ENCODE peak calls at places on chromosomes 16 and 17, in nine cellular contexts. One of them, this sample, is unnamed.
A peak's percentile ranks its signal among the peaks of the same experiment; 100 is the strongest.

GRCh38 chr17:67042104-67042899 is 2.1 kb upstream of the CACNG1 start:
- DNase-seq in hepatocyte: no peak
- DNase-seq in astrocyte: no peak
- DNase-seq in mammary epithelial cell: no peak
- DNase-seq in neural progenitor cell: no peak
- DNase-seq in PC-9: no peak
- DNase-seq in fibroblast of lung: no peak
- DNase-seq in IMR-90: no peak
- DNase-seq in mesendoderm: no peak
- DNase-seq in this sample: peak; percentile 75

GRCh38 chr17:43860077-43860725 is 13.2 kb downstream of the CD300LG start:
- DNase-seq in PC-9: no peak
- DNase-seq in IMR-90: no peak
- DNase-seq in mammary epithelial cell: no peak
- DNase-seq in hepatocyte: no peak
- DNase-seq in neural progenitor cell: no peak
- DNase-seq in fibroblast of lung: no peak
- DNase-seq in mesendoderm: no peak
- DNase-seq in astrocyte: no peak
- DNase-seq in this sample: no peak

GRCh38 chr16:23141033-23141432 is 8.2 kb downstream of the USP31 start:
- DNase-seq in mammary epithelial cell: no peak
- DNase-seq in fibroblast of lung: no peak
- DNase-seq in mesendoderm: no peak
- DNase-seq in IMR-90: no peak
- DNase-seq in PC-9: no peak
- DNase-seq in neural progenitor cell: no peak
- DNase-seq in astrocyte: no peak
- DNase-seq in hepatocyte: no peak
- DNase-seq in this sample: no peak

GRCh38 chr17:6524520-6524919 is 31.8 kb downstream of the PITPNM3 start:
- DNase-seq in mammary epithelial cell: peak; percentile 70
- DNase-seq in fibroblast of lung: peak; percentile 40
- DNase-seq in PC-9: peak; percentile 90
- DNase-seq in hepatocyte: no peak
- DNase-seq in mesendoderm: no peak
- DNase-seq in IMR-90: peak; percentile 27
- DNase-seq in neural progenitor cell: no peak
- DNase-seq in astrocyte: peak; percentile 29
- DNase-seq in this sample: no peak

GRCh38 chr17:1035546-1036170 is 38.7 kb downstream of the TIMM22 start:
- DNase-seq in astrocyte: no peak
- DNase-seq in fibroblast of lung: no peak
- DNase-seq in PC-9: no peak
- DNase-seq in IMR-90: no peak
- DNase-seq in mesendoderm: no peak
- DNase-seq in mammary epithelial cell: no peak
- DNase-seq in hepatocyte: no peak
- DNase-seq in neural progenitor cell: no peak
- DNase-seq in this sample: no peak

GRCh38 chr16:28218109-28218508 is 6.3 kb upstream of the XPO6 start:
- DNase-seq in IMR-90: peak; percentile 52
- DNase-seq in PC-9: peak; percentile 39
- DNase-seq in mammary epithelial cell: peak; percentile 43
- DNase-seq in fibroblast of lung: peak; percentile 20
- DNase-seq in mesendoderm: peak; percentile 84
- DNase-seq in astrocyte: no peak
- DNase-seq in hepatocyte: peak; percentile 23
- DNase-seq in neural progenitor cell: peak; percentile 31
- DNase-seq in this sample: peak; percentile 76

GRCh38 chr17:9386401-9386800 is 189.2 kb downstream of the STX8 start:
- DNase-seq in fibroblast of lung: peak; percentile 42
- DNase-seq in mammary epithelial cell: peak; percentile 88
- DNase-seq in hepatocyte: peak; percentile 15
- DNase-seq in IMR-90: no peak
- DNase-seq in PC-9: no peak
- DNase-seq in neural progenitor cell: no peak
- DNase-seq in astrocyte: no peak
- DNase-seq in mesendoderm: no peak
- DNase-seq in this sample: peak; percentile 73

GRCh38 chr17:62653831-62654829 is 26.7 kb downstream of the MRC2 start:
- DNase-seq in neural progenitor cell: peak; percentile 75
- DNase-seq in PC-9: no peak
- DNase-seq in hepatocyte: peak; percentile 42
- DNase-seq in mammary epithelial cell: no peak
- DNase-seq in astrocyte: peak; percentile 33
- DNase-seq in mesendoderm: peak; percentile 71
- DNase-seq in fibroblast of lung: peak; percentile 52
- DNase-seq in IMR-90: peak; percentile 38
- DNase-seq in this sample: peak; percentile 92

GRCh38 chr16:89431616-89432015 is 58.7 kb downstream of the ANKRD11 start:
- DNase-seq in hepatocyte: no peak
- DNase-seq in neural progenitor cell: no peak
- DNase-seq in mammary epithelial cell: no peak
- DNase-seq in astrocyte: no peak
- DNase-seq in mesendoderm: no peak
- DNase-seq in IMR-90: no peak
- DNase-seq in fibroblast of lung: no peak
- DNase-seq in PC-9: no peak
- DNase-seq in this sample: no peak

GRCh38 chr17:49951362-49952080 is 17.5 kb upstream of the DLX4 start:
- DNase-seq in IMR-90: no peak
- DNase-seq in hepatocyte: no peak
- DNase-seq in fibroblast of lung: no peak
- DNase-seq in astrocyte: no peak
- DNase-seq in mesendoderm: no peak
- DNase-seq in mammary epithelial cell: no peak
- DNase-seq in PC-9: no peak
- DNase-seq in neural progenitor cell: no peak
- DNase-seq in this sample: peak; percentile 96

GRCh38 chr17:68595986-68596385 is 5.2 kb downstream of the FAM20A start:
- DNase-seq in mesendoderm: no peak
- DNase-seq in IMR-90: no peak
- DNase-seq in fibroblast of lung: no peak
- DNase-seq in hepatocyte: no peak
- DNase-seq in neural progenitor cell: no peak
- DNase-seq in astrocyte: no peak
- DNase-seq in mammary epithelial cell: no peak
- DNase-seq in PC-9: no peak
- DNase-seq in this sample: no peak

GRCh38 chr17:8140058-8140412 is 12.2 kb downstream of the PER1 start:
- DNase-seq in PC-9: no peak
- DNase-seq in mesendoderm: no peak
- DNase-seq in neural progenitor cell: no peak
- DNase-seq in hepatocyte: peak; percentile 20
- DNase-seq in mammary epithelial cell: no peak
- DNase-seq in IMR-90: no peak
- DNase-seq in astrocyte: no peak
- DNase-seq in fibroblast of lung: no peak
- DNase-seq in this sample: peak; percentile 63

GRCh38 chr16:70416748-70417616 is 21.9 kb downstream of the ST3GAL2 start:
- DNase-seq in IMR-90: no peak
- DNase-seq in astrocyte: no peak
- DNase-seq in fibroblast of lung: no peak
- DNase-seq in neural progenitor cell: no peak
- DNase-seq in mammary epithelial cell: no peak
- DNase-seq in hepatocyte: peak; percentile 53
- DNase-seq in PC-9: no peak
- DNase-seq in mesendoderm: no peak
- DNase-seq in this sample: peak; percentile 60

GRCh38 chr17:69809331-69809730 is 265.7 kb upstream of the KCNJ16 start:
- DNase-seq in mesendoderm: no peak
- DNase-seq in hepatocyte: no peak
- DNase-seq in mammary epithelial cell: peak; percentile 48
- DNase-seq in astrocyte: no peak
- DNase-seq in neural progenitor cell: no peak
- DNase-seq in IMR-90: no peak
- DNase-seq in fibroblast of lung: peak; percentile 19
- DNase-seq in PC-9: no peak
- DNase-seq in this sample: no peak

DNA sequence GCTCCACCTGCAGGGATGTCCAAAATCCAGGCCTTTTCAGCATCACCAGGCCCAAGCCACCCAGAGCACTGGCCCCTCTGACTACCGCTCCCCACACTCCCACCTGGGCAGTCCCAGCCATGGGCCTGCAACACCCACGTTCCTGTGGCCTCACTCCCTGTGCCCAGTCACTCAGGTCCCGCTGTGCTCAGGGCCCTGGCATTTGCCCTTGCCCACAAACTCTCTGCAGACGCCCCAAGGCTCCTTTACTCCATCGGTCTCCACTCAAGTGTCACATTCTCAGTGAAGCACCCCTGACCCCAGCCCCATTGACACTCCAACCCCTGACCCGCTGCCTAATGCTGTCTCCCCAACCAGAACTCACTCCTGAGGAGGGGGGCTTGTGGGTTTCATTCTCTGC is 23.6 kb downstream of the MPG start:
- DNase-seq in hepatocyte: no peak
- DNase-seq in IMR-90: no peak
- DNase-seq in PC-9: no peak
- DNase-seq in neural progenitor cell: no peak
- DNase-seq in astrocyte: no peak
- DNase-seq in mammary epithelial cell: peak; percentile 30
- DNase-seq in mesendoderm: no peak
- DNase-seq in fibroblast of lung: no peak
- DNase-seq in this sample: peak; percentile 38
- H3K36me3 ChIP-seq in hepatocyte: no peaks in the 10 kb centered on the region
- H3K36me3 ChIP-seq in IMR-90: peaks cover 37% of the 10 kb centered on the region
- H3K36me3 ChIP-seq in PC-9: no peaks in the 10 kb centered on the region
- H3K36me3 ChIP-seq in neural progenitor cell: no peaks in the 10 kb centered on the region
- H3K36me3 ChIP-seq in astrocyte: peaks cover 7% of the 10 kb centered on the region
- H3K36me3 ChIP-seq in mammary epithelial cell: peaks cover under 1% of the 10 kb centered on the region
- H3K36me3 ChIP-seq in mesendoderm: no peaks in the 10 kb centered on the region
- H3K36me3 ChIP-seq in fibroblast of lung: peaks cover 12% of the 10 kb centered on the region
- H3K36me3 ChIP-seq in this sample: peaks cover 31% of the 10 kb centered on the region

DNA sequence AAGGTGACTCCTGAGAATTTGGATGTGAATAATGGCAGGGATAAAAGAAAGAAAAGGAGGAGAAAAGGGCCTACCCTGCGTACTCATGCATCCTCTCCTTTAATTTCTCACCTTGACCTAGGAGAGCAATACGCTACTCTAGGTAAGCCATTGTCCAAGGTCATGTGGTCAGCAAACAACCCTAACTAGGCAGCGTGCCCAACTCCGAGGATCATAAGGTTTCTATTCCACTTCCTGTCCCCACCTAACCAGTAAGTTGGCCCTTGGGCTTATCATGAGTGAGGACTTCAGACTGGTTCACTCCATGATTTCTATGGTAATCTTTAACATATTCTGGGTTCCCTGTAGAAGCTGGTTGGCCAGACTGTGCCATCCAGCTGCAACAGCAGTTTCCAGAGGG is 315.1 kb upstream of the CCL2 start:
- DNase-seq in hepatocyte: no peak
- DNase-seq in astrocyte: no peak
- DNase-seq in mesendoderm: no peak
- DNase-seq in IMR-90: no peak
- DNase-seq in fibroblast of lung: no peak
- DNase-seq in PC-9: no peak
- DNase-seq in neural progenitor cell: no peak
- DNase-seq in mammary epithelial cell: no peak
- DNase-seq in this sample: no peak
- H3K4me2 ChIP-seq in hepatocyte: no peak overlapping the region
- H3K4me2 ChIP-seq in astrocyte: no peak overlapping the region
- H3K4me2 ChIP-seq in mesendoderm: no peak overlapping the region
- H3K4me2 ChIP-seq in IMR-90: no peak overlapping the region
- H3K4me2 ChIP-seq in fibroblast of lung: no peak overlapping the region
- H3K4me2 ChIP-seq in PC-9: no peak overlapping the region
- H3K4me2 ChIP-seq in neural progenitor cell: no peak overlapping the region
- H3K4me2 ChIP-seq in mammary epithelial cell: no peak overlapping the region
- H3K4me2 ChIP-seq in this sample: no peak overlapping the region

DNA sequence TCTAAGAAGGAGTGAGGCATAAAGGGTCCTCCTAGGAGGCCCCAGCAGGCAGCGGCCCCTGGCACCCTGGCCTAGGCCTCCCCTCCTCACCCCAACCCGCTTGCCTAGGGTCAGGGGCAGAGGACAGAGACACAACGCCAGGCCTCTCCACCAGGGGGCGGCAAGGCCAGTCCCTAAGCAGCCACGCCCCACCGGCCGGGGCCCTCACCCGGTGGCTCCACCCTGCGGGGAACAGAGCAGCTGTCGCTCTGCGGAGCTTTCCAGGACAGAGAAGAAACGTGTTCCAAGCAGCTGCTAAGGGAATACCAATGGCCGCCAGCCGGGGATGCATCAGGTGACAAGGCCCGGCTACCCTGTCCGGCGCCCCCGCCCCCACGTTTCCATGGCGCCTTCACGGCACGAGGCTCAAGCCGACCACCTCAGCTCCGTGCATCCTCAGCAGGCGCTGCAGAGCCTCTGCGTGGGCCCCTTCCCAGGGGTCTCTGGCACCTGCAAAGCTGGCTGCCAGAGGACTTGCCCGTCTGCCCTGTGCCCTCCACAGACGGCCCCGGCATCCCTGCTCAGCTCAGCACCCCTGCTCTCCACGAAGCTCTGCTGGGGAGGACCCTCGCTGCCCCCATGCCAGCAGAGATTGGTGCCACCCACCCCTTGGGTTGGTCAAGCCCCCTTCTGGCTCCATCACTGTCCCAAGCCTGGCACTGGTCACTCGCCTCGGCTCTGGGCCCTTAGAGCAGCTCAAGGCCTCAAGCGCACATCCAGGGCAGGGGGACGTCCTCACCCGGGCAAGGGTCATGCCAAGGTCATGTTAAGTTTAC is 5.6 kb downstream of the ZNF598 start:
- DNase-seq in astrocyte: peak; percentile 50
- DNase-seq in PC-9: peak; percentile 56
- DNase-seq in fibroblast of lung: peak; percentile 76
- DNase-seq in neural progenitor cell: peak; percentile 99
- DNase-seq in mammary epithelial cell: peak; percentile 66
- DNase-seq in IMR-90: peak; percentile 81
- DNase-seq in mesendoderm: peak; percentile 98
- DNase-seq in hepatocyte: peak; percentile 96
- DNase-seq in this sample: peak; percentile 100
- H3K36me3 ChIP-seq in astrocyte: peaks cover 2% of the 10 kb centered on the region
- H3K36me3 ChIP-seq in PC-9: peaks cover 5% of the 10 kb centered on the region
- H3K36me3 ChIP-seq in fibroblast of lung: peaks cover 42% of the 10 kb centered on the region
- H3K36me3 ChIP-seq in neural progenitor cell: no peaks in the 10 kb centered on the region
- H3K36me3 ChIP-seq in mammary epithelial cell: peaks cover 12% of the 10 kb centered on the region
- H3K36me3 ChIP-seq in IMR-90: peaks cover 49% of the 10 kb centered on the region
- H3K36me3 ChIP-seq in mesendoderm: peaks cover 18% of the 10 kb centered on the region
- H3K36me3 ChIP-seq in hepatocyte: no peaks in the 10 kb centered on the region
- H3K36me3 ChIP-seq in this sample: peaks cover 42% of the 10 kb centered on the region

GRCh38 chr16:4966736-4967453 is 8.8 kb downstream of the SEC14L5 start:
- DNase-seq in fibroblast of lung: no peak
- DNase-seq in hepatocyte: no peak
- DNase-seq in mesendoderm: no peak
- DNase-seq in mammary epithelial cell: no peak
- DNase-seq in astrocyte: no peak
- DNase-seq in neural progenitor cell: no peak
- DNase-seq in PC-9: no peak
- DNase-seq in IMR-90: no peak
- DNase-seq in this sample: peak; percentile 60

GRCh38 chr16:4970010-4970409 is 11.9 kb downstream of the SEC14L5 start:
- DNase-seq in IMR-90: no peak
- DNase-seq in mammary epithelial cell: no peak
- DNase-seq in mesendoderm: no peak
- DNase-seq in PC-9: no peak
- DNase-seq in astrocyte: no peak
- DNase-seq in neural progenitor cell: peak; percentile 76
- DNase-seq in fibroblast of lung: no peak
- DNase-seq in hepatocyte: no peak
- DNase-seq in this sample: no peak

GRCh38 chr16:4972938-4973587 is 14.9 kb downstream of the SEC14L5 start:
- DNase-seq in IMR-90: no peak
- DNase-seq in neural progenitor cell: no peak
- DNase-seq in mesendoderm: no peak
- DNase-seq in fibroblast of lung: no peak
- DNase-seq in mammary epithelial cell: no peak
- DNase-seq in hepatocyte: no peak
- DNase-seq in astrocyte: no peak
- DNase-seq in PC-9: no peak
- DNase-seq in this sample: no peak

GRCh38 chr16:4968879-4969278 is 10.7 kb downstream of the SEC14L5 start:
- DNase-seq in PC-9: no peak
- DNase-seq in mammary epithelial cell: no peak
- DNase-seq in fibroblast of lung: no peak
- DNase-seq in neural progenitor cell: peak; percentile 70
- DNase-seq in hepatocyte: no peak
- DNase-seq in astrocyte: no peak
- DNase-seq in mesendoderm: peak; percentile 36
- DNase-seq in IMR-90: no peak
- DNase-seq in this sample: peak; percentile 9
- H3K4me2 ChIP-seq in PC-9: no peak overlapping the region
- H3K4me2 ChIP-seq in mammary epithelial cell: no peak overlapping the region
- H3K4me2 ChIP-seq in fibroblast of lung: no peak overlapping the region
- H3K4me2 ChIP-seq in neural progenitor cell: peak overlapping the region; percentile 74
- H3K4me2 ChIP-seq in hepatocyte: no peak overlapping the region
- H3K4me2 ChIP-seq in astrocyte: no peak overlapping the region
- H3K4me2 ChIP-seq in mesendoderm: no peak overlapping the region
- H3K4me2 ChIP-seq in IMR-90: no peak overlapping the region
- H3K4me2 ChIP-seq in this sample: no peak overlapping the region